ENCODE peak calls at places on chromosomes 16 and 17, in five cellular contexts. H is fibroblast of lung, C is mucosa of descending colon, S is right atrium auricular region, E is GM06990. J is an unnamed sample.

GRCh38 chr17:19549746-19550623 is 16.3 kb downstream of the SLC47A1 start:
- DNase-seq in C (no peak), S (no peak), E (no peak), H (no peak), J (no peak)

GRCh38 chr17:81354944-81355327 is 40.3 kb upstream of the BAHCC1 start:
- DNase-seq in S (no peak), E (no peak), C (peak), H (no peak), J (no peak)

GRCh38 chr17:75047398-75048098 is 523 bp downstream of the KCTD2 start:
- DNase-seq in H (peak), E (peak), C (peak), S (no peak), J (peak)

GRCh38 chr17:77675816-77676799 is 282.4 kb upstream of the TNRC6C start:
- DNase-seq in H (peak), S (no peak), E (no peak), C (no peak), J (no peak)

GRCh38 chr16:51465026-51465425 is 314.0 kb upstream of the SALL1 start:
- DNase-seq in E (no peak), H (peak), C (no peak), S (no peak), J (no peak)

GRCh38 chr16:65658339-65659275 is 536.7 kb upstream of the CDH11 start:
- DNase-seq in H (peak), S (no peak), E (no peak), C (no peak), J (no peak)

GRCh38 chr17:71237903-71238538 is 882.8 kb upstream of the SOX9 start:
- DNase-seq in E (no peak), C (no peak), S (no peak), H (peak), J (no peak)

GRCh38 chr17:74267579-74267978 is 6.5 kb upstream of the DNAI2 start:
- DNase-seq in C (no peak), S (no peak), E (no peak), H (no peak), J (no peak)

GRCh38 chr16:58265480-58266052 is 29.3 kb downstream of the PRSS54 start:
- DNase-seq in C (no peak), H (no peak), E (no peak), S (no peak), J (no peak)

GRCh38 chr17:67829331-67829730 is 4.0 kb downstream of the BPTF start:
- DNase-seq in H (peak), E (peak), S (peak), C (no peak), J (peak)

GRCh38 chr17:72931163-72931562 is 161.3 kb downstream of the SLC39A11 start:
- DNase-seq in S (no peak), H (no peak), C (no peak), E (no peak), J (peak)

GRCh38 chr17:30382345-30382744 is 3.6 kb downstream of the CPD start:
- DNase-seq in C (no peak), S (no peak), E (no peak), H (no peak), J (no peak)

GRCh38 chr16:9033125-9033830 is 58.2 kb upstream of the HAPSTR1 start:
- DNase-seq in C (peak), H (peak), S (no peak), E (no peak), J (peak)

GRCh38 chr16:67009158-67009557 is 19.8 kb upstream of the CBFB start:
- DNase-seq in E (no peak), H (no peak), S (no peak), C (no peak), J (no peak)
- H3K4me3 ChIP-seq in E (no peak), H (no peak), S (no peak), C (no peak), J (no peak)

GRCh38 chr16:15897834-15898254 is 9.4 kb upstream of the CEP20 start:
- DNase-seq in C (no peak), S (no peak), E (peak), H (peak), J (peak)
- TF ChIP-seq CTCF in C (no peak), S (no peak), E (no peak), H (no peak), J (no peak)

GRCh38 chr16:67149276-67150057 is 1.3 kb downstream of the B3GNT9 start:
- DNase-seq in S (no peak), E (no peak), H (peak), C (no peak), J (no peak)

GRCh38 chr16:67150058-67150832 is 553 bp downstream of the B3GNT9 start:
- DNase-seq in E (no peak), S (no peak), C (no peak), H (peak), J (peak)

GRCh38 chr16:67148656-67149275 is 2.0 kb downstream of the B3GNT9 start:
- DNase-seq in E (no peak), C (no peak), H (no peak), S (no peak), J (no peak)

GRCh38 chr16:67150833-67151396 is at the start of gene B3GNT9:
- DNase-seq in C (peak), H (peak), E (peak), S (peak), J (peak)

DNA sequence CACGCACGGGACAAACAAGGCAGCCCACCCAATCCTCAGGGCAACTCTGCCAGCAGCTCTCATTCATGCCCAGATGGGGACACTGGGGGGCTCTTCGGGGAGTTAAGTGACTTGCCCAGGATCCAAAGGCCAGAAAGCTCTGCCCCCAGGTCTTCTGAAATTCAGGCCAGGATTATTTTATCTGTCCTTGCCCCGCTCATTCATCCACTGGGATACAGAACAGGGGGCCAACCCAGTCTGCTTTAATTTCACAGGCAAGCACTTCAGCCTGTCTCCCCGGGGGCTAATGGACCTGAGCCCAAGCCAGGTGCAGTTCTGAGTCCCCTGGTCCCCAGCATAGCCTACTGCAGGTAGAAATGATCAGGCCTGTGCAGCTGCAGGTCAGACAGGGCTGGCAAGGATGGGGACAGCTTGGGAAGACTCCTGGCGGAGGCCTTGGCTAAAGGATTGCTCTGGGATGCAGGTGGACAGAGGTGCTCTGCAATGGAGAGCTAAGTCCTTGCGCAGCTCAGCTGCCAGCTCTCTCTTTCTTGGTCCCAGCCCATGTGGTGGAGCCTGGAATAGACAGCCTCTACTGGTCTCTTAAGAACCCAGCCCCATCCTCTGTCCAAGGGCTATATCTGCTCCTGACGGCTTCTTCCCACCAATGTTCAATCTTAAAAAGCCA is 766 bp upstream of the B3GNT9 start:
- DNase-seq in S (no peak), C (no peak), E (no peak), H (no peak), J (no peak)
- H3K4me3 ChIP-seq in S (peak), C (no peak), E (no peak), H (peak), J (no peak)

DNA sequence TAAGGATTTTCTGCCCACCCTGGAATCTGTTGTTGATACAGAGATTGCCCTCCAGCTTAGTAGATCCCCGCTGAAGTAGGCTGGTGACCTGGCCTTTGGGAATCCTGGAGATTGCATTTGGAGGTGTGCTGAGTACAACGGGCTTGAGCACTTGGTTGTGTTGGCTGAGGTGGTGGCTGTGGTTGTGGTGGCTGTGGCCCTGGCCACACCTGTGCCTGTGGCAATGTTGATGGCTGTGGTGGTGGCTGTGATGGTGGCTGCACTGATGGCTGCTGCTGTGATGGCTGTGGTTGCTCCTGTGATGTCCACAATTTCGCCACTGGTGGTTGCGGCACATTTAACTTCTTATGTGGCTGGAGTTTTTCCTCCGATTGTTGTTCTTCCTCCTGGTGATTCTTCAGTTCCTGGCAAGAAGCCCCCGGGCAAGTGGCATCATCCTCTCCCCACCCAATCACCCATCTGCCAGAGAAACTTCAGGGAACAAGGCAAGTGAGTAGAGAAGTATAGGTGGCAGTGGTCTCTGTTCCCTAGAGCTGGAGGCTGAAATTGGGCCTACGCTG is 4.2 kb downstream of the CCDC200 start:
- DNase-seq in C (no peak), S (peak), H (no peak), E (no peak), J (no peak)
- TF ChIP-seq CTCF in C (no peak), S (no peak), H (no peak), E (no peak), J (no peak)

DNA sequence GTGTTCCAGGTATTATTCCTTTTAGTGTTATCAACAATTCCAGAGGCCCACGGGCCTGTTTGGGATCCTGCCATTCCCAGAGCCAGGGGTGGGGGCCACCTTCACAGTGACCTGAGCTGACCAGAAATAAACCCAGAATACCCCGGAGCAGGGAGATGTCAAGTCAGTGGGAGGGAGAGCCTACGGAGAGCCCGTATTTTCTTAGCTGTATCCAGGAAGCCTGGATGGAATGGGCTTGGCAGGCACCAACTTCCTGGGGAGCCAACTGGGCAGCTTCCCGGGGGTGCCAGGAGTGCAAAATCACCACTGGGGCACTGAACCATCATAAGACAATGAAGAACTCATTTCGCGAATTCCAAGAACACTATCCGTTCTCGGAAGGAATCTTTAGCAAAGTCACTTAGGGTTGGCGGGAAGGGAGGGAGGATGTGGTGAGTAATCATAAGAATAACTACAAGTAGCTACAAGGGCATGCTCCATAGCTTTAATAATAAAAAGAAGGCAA is 13.2 kb upstream of the MRTFB start:
- DNase-seq in C (no peak), H (peak), S (peak), E (no peak), J (no peak)
- H3K4me3 ChIP-seq in C (no peak), H (no peak), S (no peak), E (no peak), J (no peak)